ENCODE peak calls at places on chromosome 11, in five cellular contexts. Z is HEK293T, Y is HepG2, M is GM12878, T is H1. G is an unnamed sample.
A peak's percentile ranks its signal among the peaks of the same experiment; 100 is the strongest.

GRCh38 chr11:63769044-63769718 is 606 bp upstream of the ZFTA start:
- DNase-seq in Z (peak; percentile 52), Y (no peak), M (no peak), T (peak; percentile 72), G (no peak)

GRCh38 chr11:56967726-56968125 is 21.0 kb upstream of the OR5AK2 start:
- DNase-seq in Z (no peak), Y (no peak), M (no peak), T (no peak), G (no peak)

GRCh38 chr11:104320091-104320490 is 156.1 kb upstream of the PDGFD start:
- DNase-seq in Z (no peak), Y (no peak), M (no peak), T (no peak), G (no peak)

GRCh38 chr11:35589281-35589680 is 29.0 kb upstream of the FJX1 start:
- DNase-seq in Z (no peak), Y (no peak), M (no peak), T (no peak), G (no peak)

GRCh38 chr11:17831883-17832282 is 97.3 kb downstream of the KCNC1 start:
- DNase-seq in Z (no peak), Y (no peak), M (no peak), T (no peak), G (no peak)

GRCh38 chr11:26558191-26558590 is 13.9 kb downstream of the MUC15 start:
- DNase-seq in Z (no peak), Y (no peak), M (no peak), T (no peak), G (no peak)

GRCh38 chr11:44066732-44067131 is 662 bp downstream of the ACCS start:
- DNase-seq in Z (peak; percentile 28), Y (no peak), M (no peak), T (no peak), G (no peak)

GRCh38 chr11:127126956-127127355 is 126.4 kb upstream of the KIRREL3 start:
- DNase-seq in Z (no peak), Y (no peak), M (no peak), T (no peak), G (no peak)

GRCh38 chr11:69500285-69501120 is 19.0 kb downstream of the LINC01488 start:
- DNase-seq in Z (no peak), Y (no peak), M (no peak), T (no peak), G (no peak)

GRCh38 chr11:9577551-9577950 is 4.1 kb downstream of the WEE1 start:
- DNase-seq in Z (no peak), Y (no peak), M (no peak), T (peak; percentile 20), G (no peak)

GRCh38 chr11:70312401-70313357 is 42.2 kb downstream of the PPFIA1 start:
- DNase-seq in Z (no peak), Y (no peak), M (no peak), T (no peak), G (no peak)

GRCh38 chr11:86910592-86910991 is 44.6 kb downstream of the FZD4 start:
- DNase-seq in Z (no peak), Y (no peak), M (no peak), T (no peak), G (no peak)
- TF ChIP-seq SUZ12 in Z (no peak), Y (no peak), M (no peak), T (no peak), G (no peak)

GRCh38 chr11:134800826-134801225 is 388.8 kb upstream of the B3GAT1 start:
- DNase-seq in Z (no peak), Y (no peak), M (no peak), T (no peak), G (no peak)

GRCh38 chr11:134795017-134795416 is 383.0 kb upstream of the B3GAT1 start:
- DNase-seq in Z (no peak), Y (no peak), M (no peak), T (no peak), G (no peak)

GRCh38 chr11:134794192-134794591 is 382.1 kb upstream of the B3GAT1 start:
- DNase-seq in Z (no peak), Y (no peak), M (no peak), T (no peak), G (no peak)

GRCh38 chr11:134800130-134800529 is 388.1 kb upstream of the B3GAT1 start:
- DNase-seq in Z (no peak), Y (no peak), M (no peak), T (no peak), G (no peak)

GRCh38 chr11:134797411-134798089 is 385.5 kb upstream of the B3GAT1 start:
- DNase-seq in Z (no peak), Y (peak; percentile 3), M (no peak), T (no peak), G (no peak)
- TF ChIP-seq SUZ12 in Z (no peak), Y (no peak), M (no peak), T (no peak), G (no peak)

DNA sequence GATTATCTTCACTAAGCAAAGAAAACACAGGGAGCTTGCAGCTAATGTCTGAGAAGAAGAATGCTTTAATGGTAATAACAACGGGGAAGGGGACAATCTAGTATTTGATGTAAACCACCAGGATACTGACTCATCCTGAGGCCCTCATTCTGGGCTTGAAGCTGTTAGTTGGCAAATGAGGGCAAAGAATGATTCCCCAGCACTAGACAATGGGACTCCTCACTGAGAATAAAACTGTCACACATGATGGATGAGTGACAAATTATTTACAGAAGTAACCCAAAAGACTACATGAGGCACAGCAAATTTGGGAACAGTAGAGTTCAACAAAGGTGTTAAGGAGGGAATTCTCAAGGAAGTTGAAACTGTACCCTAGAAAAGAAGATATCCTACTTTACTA is 76.3 kb downstream of the FAM168A start:
- DNase-seq in Z (no peak), Y (peak; percentile 43), M (peak; percentile 53), T (no peak), G (no peak)
- TF ChIP-seq SUZ12 in Z (no peak), Y (no peak), M (no peak), T (no peak), G (no peak)

DNA sequence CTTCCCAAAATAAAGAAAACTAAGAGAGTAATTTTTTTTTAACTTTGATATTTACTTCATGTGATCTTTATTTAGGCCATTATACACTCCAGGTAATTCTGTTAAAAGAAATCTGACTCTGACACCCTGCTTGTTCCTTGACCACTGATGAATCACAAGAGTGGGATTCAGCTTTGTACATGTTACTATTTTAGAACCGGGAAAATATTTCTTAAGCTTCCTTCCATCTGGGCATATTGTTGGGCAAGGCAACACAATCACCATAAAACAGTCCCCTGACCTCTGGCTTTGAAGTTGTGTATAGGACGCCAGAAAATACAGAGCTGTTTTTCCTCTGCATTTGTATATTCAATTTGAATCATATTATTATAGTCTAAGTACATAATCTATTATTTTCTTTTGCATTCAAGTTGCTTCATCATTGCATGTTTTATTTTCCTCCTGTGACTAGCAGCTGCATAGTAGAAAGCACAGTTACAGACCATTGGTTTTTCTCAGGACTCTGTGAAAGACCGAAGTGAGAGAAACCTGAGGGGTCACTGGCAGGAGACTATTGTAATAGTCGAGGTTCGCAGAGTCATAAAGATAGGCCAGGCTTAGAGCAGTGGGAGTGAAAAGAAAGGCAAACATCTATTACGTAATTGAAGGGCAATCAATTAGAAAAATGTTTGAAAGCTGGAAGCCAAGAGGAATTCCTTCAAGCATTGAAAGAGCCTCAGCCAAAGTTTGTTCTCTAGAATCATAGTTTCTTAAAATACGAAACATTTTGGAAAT is 51.8 kb upstream of the SLC36A4 start:
- DNase-seq in Z (no peak), Y (no peak), M (no peak), T (no peak), G (no peak)
- TF ChIP-seq SUZ12 in Z (no peak), Y (no peak), M (no peak), T (no peak), G (no peak)

DNA sequence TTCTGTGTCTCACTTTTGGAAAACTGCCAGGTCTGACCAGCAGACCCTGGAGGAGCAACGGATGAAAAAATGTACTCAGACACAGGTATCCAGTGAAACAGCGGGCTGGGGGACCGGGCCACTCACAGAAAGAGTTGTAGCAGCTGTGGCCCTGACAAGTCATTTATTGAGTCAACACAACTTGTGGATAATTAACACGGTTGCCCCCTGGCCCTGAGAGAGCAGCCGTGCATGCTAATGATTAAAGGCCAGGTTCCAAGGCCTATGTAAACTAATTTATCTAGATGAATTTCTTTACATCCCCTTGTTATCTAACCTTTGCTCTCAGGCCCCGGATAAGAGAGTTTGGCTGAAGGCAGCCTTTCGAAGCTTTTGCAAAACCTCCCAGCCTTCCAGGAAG is 131.3 kb downstream of the AASDHPPT start:
- DNase-seq in Z (no peak), Y (peak; percentile 5), M (no peak), T (no peak), G (no peak)
- TF ChIP-seq SUZ12 in Z (no peak), Y (no peak), M (no peak), T (no peak), G (no peak)

GRCh38 chr11:65552413-65552951 is 5.7 kb downstream of the LTBP3 start:
- DNase-seq in Z (no peak), Y (no peak), M (no peak), T (no peak), G (no peak)

GRCh38 chr11:65549088-65549487 is 9.1 kb downstream of the LTBP3 start:
- DNase-seq in Z (no peak), Y (no peak), M (no peak), T (no peak), G (no peak)

GRCh38 chr11:65553301-65554001 is 4.7 kb downstream of the LTBP3 start:
- DNase-seq in Z (no peak), Y (no peak), M (no peak), T (peak; percentile 86), G (no peak)

GRCh38 chr11:65554057-65554818 is 3.9 kb downstream of the LTBP3 start:
- DNase-seq in Z (no peak), Y (no peak), M (no peak), T (no peak), G (no peak)

DNA sequence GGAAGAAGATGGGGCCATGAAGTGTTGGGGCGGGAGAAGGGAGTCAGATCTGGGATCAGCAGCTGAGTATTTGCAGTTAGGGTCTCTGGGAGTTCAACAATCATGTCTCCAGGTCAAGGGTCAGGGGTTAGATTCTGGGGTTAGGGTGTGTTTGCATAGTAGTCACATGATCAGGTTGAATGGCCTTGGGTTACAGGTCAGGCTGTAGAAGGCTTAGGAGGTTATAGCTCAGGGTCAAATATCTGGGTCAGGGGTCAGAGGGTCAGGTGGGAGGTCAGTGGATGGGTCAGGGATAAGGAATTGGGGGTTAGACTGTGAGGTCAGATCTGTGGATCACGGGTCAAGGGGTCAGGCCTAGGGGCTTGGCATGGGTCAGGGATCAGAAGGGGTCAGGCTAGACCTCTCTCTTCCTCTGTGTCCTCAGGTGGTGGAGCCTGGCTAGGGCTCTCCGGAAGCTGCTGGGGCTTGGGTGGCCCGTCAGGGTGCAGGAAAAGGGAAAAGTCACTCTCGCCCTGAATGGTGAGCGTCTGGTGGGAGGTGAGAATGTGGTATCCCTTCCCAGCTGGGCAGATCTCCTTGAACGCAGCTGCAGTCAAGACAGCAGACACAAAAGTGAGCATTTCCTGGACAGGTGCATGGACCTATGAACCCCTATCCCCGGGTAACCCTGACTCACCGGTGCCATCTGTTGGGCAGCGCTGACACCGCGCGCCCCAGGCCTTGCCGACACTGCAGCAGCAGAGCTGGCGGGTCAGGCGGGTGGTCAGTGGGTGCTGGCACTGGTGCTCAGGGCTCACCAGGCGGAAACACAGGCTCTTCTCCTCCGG is 6.4 kb downstream of the LTBP3 start:
- DNase-seq in Z (no peak), Y (peak; percentile 70), M (no peak), T (peak; percentile 92), G (no peak)
- TF ChIP-seq SUZ12 in Z (no peak), Y (no peak), M (no peak), T (no peak), G (no peak)

G was measured in NT2/D1.